ENCODE peak calls at places on chromosomes 16 and 17, in nine cellular contexts. One of them, this sample, is unnamed.

GRCh38 chr16:27330542-27330941 is 16.8 kb downstream of the IL4R start:
- DNase-seq in T follicular helper cell: no peak
- DNase-seq in kidney tubule cell: peak
- DNase-seq in non-pigmented ciliary epithelial cell: peak
- DNase-seq in mesendoderm: peak
- DNase-seq in astrocyte of the hippocampus: peak
- DNase-seq in AG04450: peak
- DNase-seq in posterior vena cava: peak
- DNase-seq in T-cell: no peak
- DNase-seq in this sample: no peak

GRCh38 chr17:40069751-40070643 is 7.2 kb downstream of the THRA start:
- DNase-seq in non-pigmented ciliary epithelial cell: no peak
- DNase-seq in mesendoderm: no peak
- DNase-seq in T follicular helper cell: no peak
- DNase-seq in T-cell: peak
- DNase-seq in AG04450: no peak
- DNase-seq in kidney tubule cell: no peak
- DNase-seq in astrocyte of the hippocampus: peak
- DNase-seq in posterior vena cava: no peak
- DNase-seq in this sample: no peak

GRCh38 chr17:40542562-40543411 is 22.5 kb downstream of the CCR7 start:
- DNase-seq in AG04450: peak
- DNase-seq in T follicular helper cell: no peak
- DNase-seq in non-pigmented ciliary epithelial cell: no peak
- DNase-seq in posterior vena cava: peak
- DNase-seq in kidney tubule cell: no peak
- DNase-seq in astrocyte of the hippocampus: peak
- DNase-seq in mesendoderm: no peak
- DNase-seq in T-cell: no peak
- DNase-seq in this sample: peak

GRCh38 chr17:39672522-39673334 is 4.5 kb downstream of the PNMT start:
- DNase-seq in posterior vena cava: no peak
- DNase-seq in AG04450: no peak
- DNase-seq in astrocyte of the hippocampus: no peak
- DNase-seq in mesendoderm: no peak
- DNase-seq in non-pigmented ciliary epithelial cell: no peak
- DNase-seq in T follicular helper cell: no peak
- DNase-seq in T-cell: no peak
- DNase-seq in kidney tubule cell: no peak
- DNase-seq in this sample: no peak

GRCh38 chr17:19534562-19535149 is 1.0 kb downstream of the SLC47A1 start:
- DNase-seq in astrocyte of the hippocampus: peak
- DNase-seq in T follicular helper cell: no peak
- DNase-seq in mesendoderm: no peak
- DNase-seq in posterior vena cava: peak
- DNase-seq in kidney tubule cell: peak
- DNase-seq in non-pigmented ciliary epithelial cell: no peak
- DNase-seq in T-cell: no peak
- DNase-seq in AG04450: no peak
- DNase-seq in this sample: no peak

GRCh38 chr16:66357523-66357928 is 9.0 kb upstream of the CDH5 start:
- DNase-seq in posterior vena cava: no peak
- DNase-seq in astrocyte of the hippocampus: peak
- DNase-seq in mesendoderm: peak
- DNase-seq in non-pigmented ciliary epithelial cell: peak
- DNase-seq in T-cell: no peak
- DNase-seq in kidney tubule cell: peak
- DNase-seq in AG04450: peak
- DNase-seq in T follicular helper cell: no peak
- DNase-seq in this sample: peak

GRCh38 chr17:42399948-42400843 is 12.0 kb upstream of the STAT3 start:
- DNase-seq in AG04450: no peak
- DNase-seq in non-pigmented ciliary epithelial cell: no peak
- DNase-seq in astrocyte of the hippocampus: no peak
- DNase-seq in posterior vena cava: peak
- DNase-seq in T follicular helper cell: no peak
- DNase-seq in mesendoderm: peak
- DNase-seq in kidney tubule cell: no peak
- DNase-seq in T-cell: no peak
- DNase-seq in this sample: no peak

GRCh38 chr17:27762527-27763305 is 37.6 kb downstream of the NOS2 start:
- DNase-seq in AG04450: no peak
- DNase-seq in mesendoderm: peak
- DNase-seq in T follicular helper cell: no peak
- DNase-seq in kidney tubule cell: peak
- DNase-seq in astrocyte of the hippocampus: peak
- DNase-seq in non-pigmented ciliary epithelial cell: no peak
- DNase-seq in posterior vena cava: no peak
- DNase-seq in T-cell: no peak
- DNase-seq in this sample: peak

GRCh38 chr16:71442041-71442440 is at the start of gene TLE7:
- DNase-seq in T-cell: no peak
- DNase-seq in T follicular helper cell: no peak
- DNase-seq in non-pigmented ciliary epithelial cell: no peak
- DNase-seq in posterior vena cava: peak
- DNase-seq in mesendoderm: no peak
- DNase-seq in kidney tubule cell: no peak
- DNase-seq in astrocyte of the hippocampus: no peak
- DNase-seq in AG04450: no peak
- DNase-seq in this sample: no peak

GRCh38 chr17:21014498-21014897 is 28.3 kb downstream of the USP22 start:
- DNase-seq in non-pigmented ciliary epithelial cell: no peak
- DNase-seq in mesendoderm: no peak
- DNase-seq in T-cell: no peak
- DNase-seq in posterior vena cava: no peak
- DNase-seq in T follicular helper cell: no peak
- DNase-seq in kidney tubule cell: no peak
- DNase-seq in astrocyte of the hippocampus: no peak
- DNase-seq in AG04450: no peak
- DNase-seq in this sample: no peak

GRCh38 chr17:6940186-6940649 is 55.6 kb upstream of the ALOX12 start:
- DNase-seq in T-cell: no peak
- DNase-seq in kidney tubule cell: no peak
- DNase-seq in mesendoderm: no peak
- DNase-seq in posterior vena cava: no peak
- DNase-seq in astrocyte of the hippocampus: no peak
- DNase-seq in AG04450: no peak
- DNase-seq in T follicular helper cell: no peak
- DNase-seq in non-pigmented ciliary epithelial cell: no peak
- DNase-seq in this sample: no peak

GRCh38 chr17:58337600-58338453 is 9.2 kb upstream of the TSPOAP1 start:
- DNase-seq in kidney tubule cell: peak
- DNase-seq in posterior vena cava: peak
- DNase-seq in mesendoderm: peak
- DNase-seq in non-pigmented ciliary epithelial cell: peak
- DNase-seq in T follicular helper cell: peak
- DNase-seq in T-cell: peak
- DNase-seq in astrocyte of the hippocampus: peak
- DNase-seq in AG04450: peak
- DNase-seq in this sample: no peak

GRCh38 chr17:66165537-66166123 is 26.3 kb downstream of the CEP112 start:
- DNase-seq in AG04450: peak
- DNase-seq in non-pigmented ciliary epithelial cell: peak
- DNase-seq in T-cell: no peak
- DNase-seq in mesendoderm: peak
- DNase-seq in kidney tubule cell: peak
- DNase-seq in astrocyte of the hippocampus: peak
- DNase-seq in posterior vena cava: no peak
- DNase-seq in T follicular helper cell: no peak
- DNase-seq in this sample: peak

GRCh38 chr17:57570740-57571344 is 174.3 kb downstream of the CCDC182 start:
- DNase-seq in T-cell: no peak
- DNase-seq in mesendoderm: no peak
- DNase-seq in kidney tubule cell: no peak
- DNase-seq in AG04450: no peak
- DNase-seq in T follicular helper cell: no peak
- DNase-seq in non-pigmented ciliary epithelial cell: no peak
- DNase-seq in astrocyte of the hippocampus: peak
- DNase-seq in posterior vena cava: no peak
- DNase-seq in this sample: no peak

This sample was measured in epithelial cell of esophagus.